ENCODE peak calls at places on chromosome 21, in four cellular contexts. W is EL; F is activated gamma-delta T cell treated with anti-CD3 and anti-CD28 coated beads, Interleukin-2, amount 50 U/mL, for 16 hours; T is ecto neural progenitor cell. L is an unnamed sample.

GRCh38 chr21:42160111-42160949 is 58.6 kb upstream of the ABCG1 start:
- DNase-seq in F (no peak), W (no peak), T (peak), L (no peak)

GRCh38 chr21:17745086-17745485 is 74.1 kb downstream of the C21orf91 start:
- DNase-seq in F (no peak), W (no peak), T (no peak), L (no peak)

GRCh38 chr21:46071082-46071481 is 26.8 kb upstream of the COL6A2 start:
- DNase-seq in T (peak), F (no peak), W (no peak), L (no peak)

GRCh38 chr21:36246080-36246631 is 73.8 kb upstream of the MORC3 start:
- DNase-seq in W (no peak), F (no peak), T (no peak), L (peak)

GRCh38 chr21:33971492-33972013 is 55.9 kb upstream of the ATP5PO start:
- DNase-seq in W (peak), F (no peak), T (peak), L (peak)

GRCh38 chr21:36509966-36510742 is 30.2 kb upstream of the CLDN14 start:
- DNase-seq in F (no peak), T (no peak), W (no peak), L (no peak)

GRCh38 chr21:32558131-32558530 is 27.2 kb downstream of the TCP10L start:
- DNase-seq in W (no peak), F (no peak), T (no peak), L (no peak)

GRCh38 chr21:43193651-43194302 is 25.0 kb downstream of the CRYAA start:
- DNase-seq in F (no peak), W (peak), T (no peak), L (peak)

GRCh38 chr21:40351006-40351405 is 483.8 kb downstream of the PCP4 start:
- DNase-seq in T (no peak), F (no peak), W (no peak), L (no peak)

GRCh38 chr21:41766883-41767605 is at the start of gene RIPK4:
- DNase-seq in W (peak), F (peak), T (peak), L (no peak)